ENCODE peak calls at places on chromosome 6, in seven cellular contexts. X, R, I, W, D, N and C are unnamed samples.

GRCh38 chr6:136763716-136764521 is 28.4 kb downstream of the MAP3K5 start:
- DNase-seq in X (no peak), R (peak; percentile 88), I (no peak), W (no peak), D (no peak), N (no peak), C (no peak)

GRCh38 chr6:42193491-42193894 is 1.3 kb downstream of the GUCA1B start:
- DNase-seq in X (no peak), R (no peak), I (peak; percentile 18), W (no peak), D (no peak), N (no peak), C (no peak)

GRCh38 chr6:5590187-5590586 is 328.9 kb downstream of the FARS2 start:
- DNase-seq in X (no peak), R (no peak), I (no peak), W (peak; percentile 60), D (no peak), N (no peak), C (no peak)

GRCh38 chr6:3732345-3733141 is 19.0 kb downstream of the PXDC1 start:
- DNase-seq in X (peak; percentile 86), R (peak; percentile 67), I (peak; percentile 82), W (peak; percentile 66), D (peak; percentile 74), N (peak; percentile 62), C (no peak)

GRCh38 chr6:109484161-109484560 is 1.1 kb upstream of the ZBTB24 start:
- DNase-seq in X (no peak), R (no peak), I (peak; percentile 60), W (no peak), D (no peak), N (no peak), C (no peak)

GRCh38 chr6:145906144-145906543 is 58.0 kb downstream of the SHPRH start:
- DNase-seq in X (no peak), R (no peak), I (no peak), W (no peak), D (no peak), N (no peak), C (no peak)

GRCh38 chr6:113596477-113596876 is 260.7 kb upstream of the MARCKS start:
- DNase-seq in X (no peak), R (no peak), I (no peak), W (no peak), D (no peak), N (no peak), C (no peak)

GRCh38 chr6:126077810-126078791 is 91.8 kb downstream of the TRMT11 start:
- DNase-seq in X (no peak), R (no peak), I (peak; percentile 94), W (no peak), D (peak; percentile 27), N (no peak), C (no peak)

GRCh38 chr6:159969204-159969912 is 476 bp downstream of the IGF2R start:
- DNase-seq in X (peak; percentile 73), R (peak; percentile 42), I (peak; percentile 23), W (peak; percentile 45), D (no peak), N (no peak), C (no peak)

GRCh38 chr6:83429857-83430605 is 820 bp downstream of the ME1 start:
- DNase-seq in X (no peak), R (peak; percentile 22), I (peak; percentile 29), W (no peak), D (peak; percentile 6), N (peak; percentile 57), C (no peak)

GRCh38 chr6:34145161-34146020 is 496 bp downstream of the GRM4 start:
- DNase-seq in X (peak; percentile 55), R (no peak), I (peak; percentile 48), W (no peak), D (no peak), N (peak; percentile 37), C (no peak)

DNA sequence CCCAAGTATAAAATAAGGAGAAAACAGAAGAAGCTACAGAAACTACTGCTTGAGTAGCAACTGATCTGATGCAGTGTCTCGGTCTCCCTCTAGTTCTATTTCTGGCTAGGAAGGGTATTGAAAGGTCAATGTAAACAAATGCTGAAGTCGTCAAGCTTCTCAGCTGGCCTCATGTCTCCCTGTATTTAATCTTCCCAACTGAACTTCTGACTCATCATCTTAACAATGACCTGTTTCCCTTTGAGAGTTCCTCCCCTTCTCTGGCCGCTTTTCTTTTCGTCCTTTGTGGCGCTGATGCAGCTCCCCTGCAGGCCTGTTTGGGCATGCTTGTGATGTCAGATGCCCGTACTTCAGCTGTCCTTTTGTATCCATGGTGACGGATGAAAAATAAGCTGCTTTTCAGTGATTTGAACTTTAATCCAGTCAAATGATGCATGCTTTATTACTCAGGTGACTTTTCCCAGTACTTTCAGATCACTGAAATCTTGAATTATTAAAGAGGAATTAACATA is 7.8 kb upstream of the LCA5 start:
- DNase-seq in X (peak; percentile 75), R (peak; percentile 92), I (peak; percentile 93), W (peak; percentile 66), D (peak; percentile 56), N (peak; percentile 96), C (peak; percentile 87)
- TF ChIP-seq CTCF in X (peak; percentile 29), R (peak; percentile 50), I (peak; percentile 61), W (peak; percentile 42), D (peak; percentile 62), N (no peak), C (peak; percentile 35)

GRCh38 chr6:105993341-105993740 is 92.8 kb upstream of the PRDM1 start:
- DNase-seq in X (no peak), R (peak; percentile 16), I (peak; percentile 31), W (no peak), D (no peak), N (no peak), C (no peak)

GRCh38 chr6:105992315-105992961 is 93.7 kb upstream of the PRDM1 start:
- DNase-seq in X (peak; percentile 92), R (peak; percentile 94), I (peak; percentile 73), W (peak; percentile 84), D (peak; percentile 73), N (peak; percentile 74), C (no peak)

GRCh38 chr6:105993769-105994521 is 92.2 kb upstream of the PRDM1 start:
- DNase-seq in X (peak; percentile 50), R (peak; percentile 55), I (peak; percentile 66), W (no peak), D (no peak), N (no peak), C (no peak)

GRCh38 chr6:105994522-105995402 is 91.4 kb upstream of the PRDM1 start:
- DNase-seq in X (peak; percentile 72), R (peak; percentile 57), I (peak; percentile 91), W (peak; percentile 47), D (peak; percentile 61), N (peak; percentile 39), C (no peak)

DNA sequence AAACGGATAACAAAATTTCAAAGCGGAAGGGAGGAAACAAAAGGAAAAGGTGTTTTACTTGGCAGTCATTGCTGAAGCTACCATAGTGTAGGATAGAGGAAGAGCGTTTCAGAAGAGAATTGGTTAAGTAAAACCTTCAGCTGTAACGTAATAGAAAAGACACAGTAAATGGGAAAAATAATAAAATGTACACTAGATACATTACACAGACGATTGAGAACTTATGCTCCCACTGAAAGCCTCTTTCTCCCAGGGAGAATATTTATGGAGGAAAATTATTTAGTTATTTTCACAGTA is 90.8 kb upstream of the PRDM1 start:
- DNase-seq in X (no peak), R (no peak), I (no peak), W (no peak), D (no peak), N (no peak), C (no peak)
- H3K4me3 ChIP-seq in X (peak overlapping the region; percentile 64), R (peak overlapping the region; percentile 79), I (peak overlapping the region; percentile 82), W (peak overlapping the region; percentile 65), D (no peak overlapping the region), N (peak overlapping the region; percentile 41), C (no peak overlapping the region)

DNA sequence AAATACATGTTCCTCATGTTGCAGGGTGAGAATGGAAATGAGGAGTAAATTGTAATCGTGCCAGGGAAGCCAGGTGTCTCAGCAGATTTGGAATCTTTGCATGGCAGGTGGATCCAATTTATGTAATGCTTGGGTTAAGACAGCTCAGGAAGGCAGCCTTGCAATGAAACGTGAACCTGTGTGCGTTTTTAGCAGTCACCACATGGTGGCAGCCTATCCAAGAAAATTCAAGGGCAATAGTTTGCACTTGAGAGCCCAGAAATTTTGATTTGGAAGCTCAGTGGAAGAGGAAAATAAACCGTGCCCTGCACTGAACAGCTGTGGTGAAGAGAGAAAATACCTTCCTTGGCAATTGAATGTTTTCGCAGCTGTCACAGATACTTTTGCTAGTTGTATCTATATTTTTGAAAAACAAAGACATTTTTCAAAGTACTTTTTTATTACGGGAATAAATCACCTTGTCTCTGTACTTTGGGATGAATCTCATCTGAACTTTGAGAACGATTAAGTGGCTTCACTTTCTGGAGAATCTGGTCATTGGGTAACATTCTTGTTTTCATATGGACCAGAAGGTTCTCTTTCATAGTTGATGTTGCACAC is 26.5 kb downstream of the MTHFD1L start:
- DNase-seq in X (peak; percentile 86), R (peak; percentile 79), I (peak; percentile 79), W (peak; percentile 70), D (peak; percentile 84), N (peak; percentile 73), C (no peak)
- TF ChIP-seq CTCF in X (peak; percentile 61), R (peak; percentile 84), I (peak; percentile 89), W (peak; percentile 79), D (peak; percentile 88), N (peak; percentile 71), C (peak; percentile 71)

GRCh38 chr6:167824591-167825041 is 2.1 kb upstream of the AFDN start:
- DNase-seq in X (no peak), R (no peak), I (peak; percentile 76), W (no peak), D (no peak), N (no peak), C (no peak)

GRCh38 chr6:167825759-167826229 is 917 bp upstream of the AFDN start:
- DNase-seq in X (peak; percentile 72), R (peak; percentile 31), I (no peak), W (peak; percentile 26), D (no peak), N (peak; percentile 61), C (no peak)

GRCh38 chr6:167827062-167827587 is 414 bp downstream of the AFDN start:
- DNase-seq in X (peak; percentile 72), R (peak; percentile 57), I (peak; percentile 16), W (peak; percentile 24), D (no peak), N (no peak), C (no peak)

GRCh38 chr6:167826230-167827061 is at the start of gene AFDN:
- DNase-seq in X (peak; percentile 88), R (peak; percentile 74), I (peak; percentile 40), W (peak; percentile 78), D (peak; percentile 50), N (peak; percentile 40), C (peak; percentile 86)

DNA sequence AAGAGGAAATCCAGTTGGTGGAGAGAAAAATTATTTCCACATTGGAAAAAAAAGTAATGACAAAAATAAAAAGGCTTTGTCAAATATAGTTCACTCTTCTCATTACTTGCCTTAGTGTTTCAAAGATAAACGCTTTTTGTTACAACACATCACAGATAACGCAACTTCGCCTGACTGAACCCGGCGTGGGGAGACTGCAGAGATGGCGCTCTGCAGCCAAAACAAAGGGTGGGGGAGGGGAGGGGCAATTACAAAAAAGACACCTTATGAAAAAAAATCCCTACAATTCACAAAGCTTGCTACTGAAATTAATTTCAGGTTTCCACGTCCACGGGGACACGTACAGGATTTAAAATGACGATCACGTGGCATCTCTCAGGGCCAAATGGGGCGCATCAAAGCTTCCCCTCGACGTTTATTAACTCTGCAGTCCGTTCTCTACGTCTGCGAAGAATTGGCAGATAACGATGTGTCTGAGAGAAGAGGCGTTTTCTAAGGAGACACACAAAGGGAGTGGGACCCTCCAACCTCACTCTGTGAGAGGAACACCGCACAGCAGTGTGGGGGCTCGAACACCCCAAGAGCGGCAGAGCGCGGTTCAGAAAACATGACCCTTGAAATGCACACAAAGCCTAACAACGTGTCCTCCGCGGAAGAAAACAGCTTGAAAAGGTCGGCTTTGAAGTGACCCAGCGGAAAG is 1.5 kb upstream of the AFDN start:
- DNase-seq in X (peak; percentile 46), R (no peak), I (peak; percentile 15), W (no peak), D (peak; percentile 46), N (no peak), C (no peak)
- H3K4me3 ChIP-seq in X (peak overlapping the region; percentile 78), R (no peak overlapping the region), I (peak overlapping the region; percentile 73), W (peak overlapping the region; percentile 82), D (peak overlapping the region; percentile 77), N (peak overlapping the region; percentile 97), C (peak overlapping the region; percentile 94)

GRCh38 chr6:33049323-33049722 is 24.1 kb downstream of the HLA-DPA1 start:
- DNase-seq in X (no peak), R (peak; percentile 61), I (no peak), W (no peak), D (no peak), N (no peak), C (no peak)
- TF ChIP-seq CTCF in X (no peak), R (peak; percentile 61), I (no peak), W (no peak), D (no peak), N (no peak), C (no peak)